ENCODE peak calls at places on chromosomes 2 and 18, in seven cellular contexts. H is neuronal stem cell, C is IMR-90, A is H9, D is H1, W is mesenchymal stem cell, M is trophoblast cell. E is an unnamed sample.
A peak's percentile ranks its signal among the peaks of the same experiment; 100 is the strongest.

GRCh38 chr2:191991442-191991841 is 144.6 kb upstream of the CAVIN2 start:
- DNase-seq in W (no peak), A (no peak), H (no peak), C (no peak), M (no peak), D (no peak), E (no peak)

GRCh38 chr2:25685741-25686140 is 12.4 kb upstream of the DTNB start:
- DNase-seq in W (no peak), H (no peak), D (no peak), M (no peak), C (no peak), A (no peak), E (no peak)

GRCh38 chr18:63476666-63477065 is at the start of gene SERPINB5:
- DNase-seq in D (no peak), W (no peak), H (no peak), M (peak; percentile 62), C (no peak), A (peak; percentile 79), E (no peak)

GRCh38 chr18:58605027-58606020 is 23.6 kb downstream of the ALPK2 start:
- DNase-seq in M (peak; percentile 24), A (no peak), H (no peak), C (peak; percentile 87), W (peak; percentile 84), D (no peak), E (no peak)

GRCh38 chr2:66433945-66434678 is 813 bp upstream of the MEIS1 start:
- DNase-seq in A (peak; percentile 63), D (no peak), H (no peak), W (peak; percentile 92), M (peak; percentile 91), C (peak; percentile 76), E (peak; percentile 85)

GRCh38 chr2:98607741-98608117 is 583 bp downstream of the COA5 start:
- DNase-seq in W (peak; percentile 35), M (peak; percentile 24), C (peak; percentile 10), D (no peak), A (no peak), H (no peak), E (no peak)

GRCh38 chr2:23803965-23804542 is 122.9 kb downstream of the ATAD2B start:
- DNase-seq in W (no peak), D (no peak), A (peak; percentile 41), C (peak; percentile 53), H (no peak), M (peak; percentile 21), E (peak; percentile 63)

GRCh38 chr2:147025611-147026010 is 819.2 kb upstream of the ACVR2A start:
- DNase-seq in A (no peak), D (no peak), H (no peak), W (peak; percentile 48), M (no peak), C (no peak), E (no peak)

GRCh38 chr2:96819876-96820511 is 3.9 kb downstream of the CNNM3 start:
- DNase-seq in W (no peak), C (no peak), A (no peak), D (no peak), H (no peak), M (no peak), E (no peak)

GRCh38 chr2:128642316-128642715 is 323.6 kb upstream of the HS6ST1 start:
- DNase-seq in C (no peak), H (no peak), W (no peak), M (no peak), D (no peak), A (peak; percentile 14), E (no peak)

GRCh38 chr2:32798841-32799240 is 147.9 kb upstream of the LTBP1 start:
- DNase-seq in A (no peak), C (peak; percentile 82), D (no peak), M (no peak), H (no peak), W (no peak), E (no peak)

GRCh38 chr18:54742654-54743053 is 85.6 kb upstream of the RAB27B start:
- DNase-seq in C (peak; percentile 99), A (no peak), D (no peak), H (no peak), W (peak; percentile 95), M (no peak), E (no peak)

GRCh38 chr2:113171359-113172075 is 2.3 kb upstream of the PSD4 start:
- DNase-seq in C (no peak), H (no peak), A (no peak), M (no peak), W (no peak), D (no peak), E (no peak)

GRCh38 chr18:57954928-57955327 is 89.1 kb upstream of the NEDD4L start:
- DNase-seq in H (no peak), C (no peak), M (peak; percentile 86), A (no peak), W (no peak), D (no peak), E (peak; percentile 22)

GRCh38 chr2:106581755-106582430 is 94.7 kb downstream of the CD8B2 start:
- DNase-seq in A (peak; percentile 62), H (no peak), W (peak; percentile 69), D (no peak), M (peak; percentile 64), C (peak; percentile 49), E (peak; percentile 58)

GRCh38 chr18:60391571-60392226 is 19.1 kb upstream of the MC4R start:
- DNase-seq in D (no peak), W (no peak), A (no peak), C (no peak), H (no peak), M (peak; percentile 70), E (no peak)

GRCh38 chr18:52156166-52156565 is 183.8 kb upstream of the DCC start:
- DNase-seq in C (no peak), M (no peak), H (no peak), W (no peak), A (no peak), D (no peak), E (no peak)

DNA sequence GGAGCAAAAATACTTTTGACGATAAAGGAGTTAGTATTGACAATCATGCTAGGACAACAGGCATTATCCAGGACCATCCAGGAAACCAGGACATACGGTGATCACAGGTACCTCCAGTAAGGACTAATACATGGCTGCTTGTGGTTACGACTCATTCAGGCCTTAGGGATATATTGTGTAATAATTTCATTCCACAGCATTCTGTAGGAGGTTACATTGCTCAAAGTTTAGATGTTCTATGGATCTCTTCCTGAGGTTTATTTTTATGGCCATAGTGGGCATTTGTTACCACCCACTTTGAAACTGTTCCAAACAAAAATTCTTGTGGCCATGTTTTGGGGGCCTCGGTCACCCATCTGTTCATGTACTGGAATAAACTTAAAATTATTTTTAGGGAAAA is 431.6 kb downstream of the METTL4 start:
- DNase-seq in W (peak; percentile 23), D (no peak), M (peak; percentile 84), C (no peak), A (no peak), H (no peak), E (no peak)
- H3K4me2 ChIP-seq in W (no peak overlapping the region), D (no peak overlapping the region), M (no peak overlapping the region), C (no peak overlapping the region), A (no peak overlapping the region), H (no peak overlapping the region), E (no peak overlapping the region)

DNA sequence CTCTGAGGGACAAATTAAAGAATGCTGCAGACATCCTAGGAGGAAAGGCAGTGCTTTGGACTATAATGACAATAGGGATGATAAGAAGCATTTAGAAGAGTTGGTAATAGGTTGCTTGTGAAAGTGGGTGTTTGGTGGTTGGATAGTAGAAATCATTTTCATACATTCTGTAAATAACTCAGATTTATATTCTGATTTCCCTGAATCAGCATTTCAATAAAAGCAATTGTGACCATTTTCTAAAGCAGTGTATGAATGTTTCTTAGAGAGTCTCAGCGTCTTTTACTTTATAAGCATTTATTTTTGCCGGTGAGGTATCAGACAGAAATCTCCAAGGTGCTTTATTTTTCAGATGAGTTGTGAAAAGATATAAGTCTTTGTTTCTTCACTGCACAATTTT is 1099.0 kb upstream of the LRRTM1 start:
- DNase-seq in M (no peak), W (no peak), A (no peak), C (no peak), H (no peak), D (no peak), E (no peak)
- H3K27ac ChIP-seq in M (no peak overlapping the region), W (no peak overlapping the region), A (no peak overlapping the region), C (no peak overlapping the region), H (no peak overlapping the region), D (no peak overlapping the region), E (no peak overlapping the region)

GRCh38 chr2:238267884-238268680 is 20.3 kb downstream of the PER2 start:
- DNase-seq in M (no peak), C (no peak), D (no peak), H (no peak), W (no peak), A (peak; percentile 48), E (no peak)
- H2AK5ac ChIP-seq in M (peak overlapping the region; percentile 4), C (peak overlapping the region; percentile 58), D (no peak overlapping the region), H (no peak overlapping the region), W (no peak overlapping the region), A (no peak overlapping the region), E (no peak overlapping the region)

GRCh38 chr18:8208716-8209115 is 400.5 kb upstream of the RAB12 start:
- DNase-seq in D (no peak), M (no peak), A (peak; percentile 37), H (no peak), C (no peak), W (no peak), E (peak; percentile 76)
- H3K4me2 ChIP-seq in D (no peak overlapping the region), M (no peak overlapping the region), A (no peak overlapping the region), H (no peak overlapping the region), C (no peak overlapping the region), W (no peak overlapping the region), E (no peak overlapping the region)

DNA sequence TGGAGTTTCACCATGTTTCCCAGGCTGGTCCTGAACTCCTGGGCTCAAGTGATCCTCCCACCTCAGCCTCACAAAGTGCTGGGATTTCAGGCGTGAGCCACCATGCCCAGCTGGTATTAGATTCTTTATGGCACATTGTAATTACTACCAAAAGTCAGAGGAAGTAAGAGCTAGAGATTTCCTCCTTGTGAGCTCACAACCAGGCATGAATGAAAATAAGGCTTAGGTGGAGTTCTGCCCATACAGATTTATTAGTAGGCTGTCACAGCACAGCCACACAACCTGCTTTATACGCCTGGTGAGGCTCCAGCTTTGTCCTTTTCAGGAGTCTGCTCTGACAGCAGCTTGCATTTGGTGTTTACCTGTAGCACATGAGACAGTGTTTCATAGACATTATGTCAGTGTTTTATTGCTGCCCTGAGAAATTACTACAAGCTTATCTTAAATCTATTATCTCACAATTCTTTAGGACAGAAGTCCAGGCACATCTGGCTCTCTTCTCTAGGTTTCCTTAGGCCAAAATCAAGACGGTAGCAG is 156.6 kb downstream of the TANC1 start:
- DNase-seq in W (no peak), C (no peak), A (no peak), H (no peak), M (peak; percentile 17), D (no peak), E (no peak)
- H3K27ac ChIP-seq in W (peak overlapping the region; percentile 96), C (peak overlapping the region; percentile 55), A (no peak overlapping the region), H (no peak overlapping the region), M (peak overlapping the region; percentile 51), D (no peak overlapping the region), E (no peak overlapping the region)

GRCh38 chr2:59027320-59027719 is 786.2 kb upstream of the FANCL start:
- DNase-seq in H (no peak), D (no peak), W (no peak), C (no peak), A (no peak), M (no peak), E (no peak)

GRCh38 chr2:59019551-59020164 is 778.5 kb upstream of the FANCL start:
- DNase-seq in C (no peak), M (no peak), H (no peak), D (no peak), W (no peak), A (no peak), E (no peak)

GRCh38 chr2:59025157-59025757 is 784.1 kb upstream of the FANCL start:
- DNase-seq in D (peak; percentile 23), A (peak; percentile 71), W (peak; percentile 22), C (peak; percentile 26), M (peak; percentile 37), H (peak; percentile 32), E (peak; percentile 64)

GRCh38 chr2:59021786-59022185 is 780.7 kb upstream of the FANCL start:
- DNase-seq in D (no peak), W (no peak), A (no peak), M (no peak), H (no peak), C (no peak), E (no peak)
- H2AK5ac ChIP-seq in D (no peak overlapping the region), W (no peak overlapping the region), A (no peak overlapping the region), M (no peak overlapping the region), H (no peak overlapping the region), C (no peak overlapping the region), E (no peak overlapping the region)

E was measured in mesendoderm.